ENCODE peak calls at places on chromosome 18, in ten cellular contexts. O is brain microvascular endothelial cell; P is ovary; F is coronary artery; H is A673; G is heart right ventricle; C is endothelial cell of umbilical vein; N is K562; I is naive thymus-derived CD4-positive, alpha-beta T cell; R is neural progenitor cell. E is an unnamed sample.
A peak's percentile ranks its signal among the peaks of the same experiment; 100 is the strongest.

GRCh38 chr18:62505669-62506494 is 16.9 kb upstream of the ZCCHC2 start:
- DNase-seq in O (no peak), P (no peak), F (no peak), H (no peak), G (no peak), C (peak; percentile 66), N (no peak), I (peak; percentile 47), R (no peak), E (no peak)

GRCh38 chr18:39795350-39795749 is 2159.7 kb upstream of the PIK3C3 start:
- DNase-seq in O (no peak), P (no peak), F (no peak), H (no peak), G (no peak), C (no peak), N (no peak), I (no peak), R (no peak), E (peak; percentile 5)

GRCh38 chr18:13217971-13218375 is 587 bp upstream of the LDLRAD4 start:
- DNase-seq in O (no peak), P (no peak), F (peak; percentile 85), H (no peak), G (peak; percentile 53), C (peak; percentile 15), N (no peak), I (peak; percentile 20), R (peak; percentile 49), E (peak; percentile 73)

GRCh38 chr18:2981212-2981728 is 31.7 kb downstream of the LPIN2 start:
- DNase-seq in O (peak; percentile 86), P (no peak), F (no peak), H (peak; percentile 52), G (no peak), C (peak; percentile 95), N (no peak), I (no peak), R (no peak), E (no peak)

GRCh38 chr18:5729983-5730699 is 165.2 kb downstream of the TMEM200C start:
- DNase-seq in O (no peak), P (no peak), F (no peak), H (no peak), G (peak; percentile 29), C (no peak), N (no peak), I (no peak), R (no peak), E (peak; percentile 82)

GRCh38 chr18:55136864-55137263 is 177.6 kb upstream of the CCDC68 start:
- DNase-seq in O (peak; percentile 16), P (no peak), F (no peak), H (no peak), G (no peak), C (peak; percentile 5), N (no peak), I (no peak), R (no peak), E (no peak)

GRCh38 chr18:79692056-79692455 is 12.5 kb downstream of the CTDP1 start:
- DNase-seq in O (no peak), P (no peak), F (no peak), H (no peak), G (no peak), C (no peak), N (no peak), I (no peak), R (no peak), E (no peak)

GRCh38 chr18:47932170-47932569 is 1.7 kb upstream of the SMAD2 start:
- DNase-seq in O (no peak), P (no peak), F (no peak), H (no peak), G (no peak), C (no peak), N (no peak), I (no peak), R (no peak), E (no peak)

GRCh38 chr18:67266246-67266570 is 250.3 kb downstream of the DSEL start:
- DNase-seq in O (peak; percentile 34), P (no peak), F (no peak), H (no peak), G (no peak), C (no peak), N (no peak), I (no peak), R (no peak), E (no peak)

GRCh38 chr18:713135-713490 is 683 bp upstream of the ENOSF1 start:
- DNase-seq in O (no peak), P (peak; percentile 20), F (no peak), H (no peak), G (no peak), C (no peak), N (no peak), I (no peak), R (no peak), E (no peak)

DNA sequence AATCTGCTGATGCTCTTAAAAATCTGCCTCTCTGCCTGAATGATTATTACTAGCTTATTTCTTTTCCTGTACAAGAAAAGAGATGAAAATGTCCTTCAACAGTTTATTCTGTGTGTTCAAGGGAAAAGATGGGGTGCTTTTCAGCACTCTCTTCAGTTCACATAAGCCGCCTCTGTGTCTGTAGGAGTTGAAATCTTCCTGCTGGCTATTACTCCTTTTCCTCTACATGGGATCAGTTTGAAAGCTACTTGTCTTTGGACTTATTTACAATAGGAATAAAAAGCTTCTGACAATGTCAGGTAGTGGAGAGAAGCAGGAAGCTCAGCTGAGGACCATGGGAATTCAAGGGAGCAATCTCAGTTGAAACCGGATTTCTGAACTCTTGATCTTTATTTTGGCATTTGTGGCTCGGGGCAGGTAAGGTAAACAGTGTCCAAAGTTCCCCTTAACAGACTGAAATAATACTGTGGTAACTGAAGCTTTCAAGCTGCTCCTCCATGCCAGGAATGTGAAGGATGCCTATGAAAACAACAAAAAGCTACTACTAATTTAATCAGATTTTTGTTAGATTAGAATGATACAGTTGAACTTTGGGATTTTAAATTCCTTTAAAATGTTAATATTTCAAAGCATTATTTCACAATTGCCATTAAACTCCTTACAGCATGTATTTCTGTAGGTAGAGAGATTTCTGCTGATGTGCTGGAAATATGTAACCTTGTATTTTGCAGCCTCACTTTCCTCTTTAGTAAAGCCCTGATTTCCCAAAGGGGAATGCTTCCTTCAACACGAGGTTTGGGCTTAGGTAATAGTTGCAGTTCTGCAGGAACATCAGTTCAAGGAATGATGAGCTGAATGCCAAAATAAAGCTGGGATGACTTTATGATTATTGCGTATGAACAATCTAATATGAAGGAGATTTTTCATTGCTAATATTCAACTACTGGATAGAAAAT is 43.6 kb downstream of the MAPRE2 start:
- DNase-seq in O (no peak), P (no peak), F (no peak), H (no peak), G (no peak), C (peak; percentile 36), N (no peak), I (no peak), R (no peak), E (no peak)
- H3K27ac ChIP-seq in O (no peak overlapping the region), P (no peak overlapping the region), F (peak overlapping the region; percentile 37), H (no peak overlapping the region), G (peak overlapping the region; percentile 79), C (no peak overlapping the region), N (no peak overlapping the region), I (no peak overlapping the region), R (no peak overlapping the region), E (peak overlapping the region; percentile 75)

DNA sequence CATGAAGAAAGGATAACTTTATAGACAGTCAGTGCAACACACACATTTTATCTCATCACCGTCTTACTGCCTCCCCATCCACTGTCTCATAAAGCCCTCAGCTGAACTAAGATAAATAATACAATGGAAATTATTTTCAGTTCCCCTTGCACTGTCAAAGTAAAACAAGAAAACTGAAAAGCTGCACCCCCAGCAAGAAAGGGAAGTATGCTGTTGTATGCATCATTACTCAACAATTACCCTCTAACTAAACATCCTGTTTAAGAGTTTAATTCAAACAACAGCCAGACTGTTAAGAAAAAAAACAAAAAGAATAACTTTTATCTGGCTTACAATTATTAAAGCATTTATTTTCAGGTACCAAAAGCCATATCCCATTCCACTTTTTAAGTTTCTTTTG is 25.0 kb downstream of the MPPE1 start:
- DNase-seq in O (no peak), P (no peak), F (no peak), H (no peak), G (no peak), C (peak; percentile 6), N (no peak), I (no peak), R (no peak), E (no peak)
- H3K27ac ChIP-seq in O (no peak overlapping the region), P (no peak overlapping the region), F (no peak overlapping the region), H (no peak overlapping the region), G (no peak overlapping the region), C (no peak overlapping the region), N (no peak overlapping the region), I (no peak overlapping the region), R (no peak overlapping the region), E (no peak overlapping the region)

GRCh38 chr18:14922965-14923565 is 175.1 kb downstream of the ANKRD30B start:
- DNase-seq in O (no peak), P (no peak), F (peak; percentile 66), H (no peak), G (no peak), C (no peak), N (no peak), I (no peak), R (no peak), E (no peak)

GRCh38 chr18:14924226-14924625 is 176.3 kb downstream of the ANKRD30B start:
- DNase-seq in O (no peak), P (no peak), F (no peak), H (no peak), G (no peak), C (no peak), N (no peak), I (no peak), R (no peak), E (no peak)

GRCh38 chr18:14920976-14921375 is 173.0 kb downstream of the ANKRD30B start:
- DNase-seq in O (no peak), P (no peak), F (peak; percentile 8), H (no peak), G (no peak), C (no peak), N (no peak), I (no peak), R (no peak), E (no peak)

GRCh38 chr18:14921547-14921946 is 173.6 kb downstream of the ANKRD30B start:
- DNase-seq in O (no peak), P (no peak), F (no peak), H (no peak), G (no peak), C (no peak), N (no peak), I (no peak), R (no peak), E (no peak)

DNA sequence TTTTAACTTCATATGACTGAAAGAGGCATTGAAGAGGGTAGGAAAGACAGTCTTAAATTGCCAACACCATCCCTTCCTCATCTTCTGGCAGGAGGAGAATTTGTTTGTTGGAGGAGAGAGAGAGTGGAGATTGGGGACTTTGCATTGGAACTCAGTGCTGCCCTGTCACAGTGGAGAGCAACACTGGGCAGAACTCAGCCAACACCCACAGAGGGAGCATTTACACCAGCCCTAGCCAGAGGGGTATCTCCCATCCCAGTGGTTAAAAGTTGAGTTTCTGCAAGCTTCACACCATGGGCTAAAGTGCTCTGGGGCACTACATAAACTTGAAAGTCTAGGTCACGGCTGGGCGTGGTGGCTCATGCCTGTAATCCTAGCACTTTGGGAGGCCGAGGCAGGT is 174.1 kb downstream of the ANKRD30B start:
- DNase-seq in O (no peak), P (no peak), F (peak; percentile 19), H (no peak), G (no peak), C (no peak), N (no peak), I (no peak), R (no peak), E (no peak)
- H3K27ac ChIP-seq in O (no peak overlapping the region), P (no peak overlapping the region), F (no peak overlapping the region), H (no peak overlapping the region), G (no peak overlapping the region), C (no peak overlapping the region), N (no peak overlapping the region), I (no peak overlapping the region), R (no peak overlapping the region), E (no peak overlapping the region)

GRCh38 chr18:69085933-69086332 is 288.1 kb downstream of the CCDC102B start:
- DNase-seq in O (no peak), P (no peak), F (no peak), H (no peak), G (no peak), C (no peak), N (no peak), I (no peak), R (no peak), E (no peak)
- H3K27ac ChIP-seq in O (no peak overlapping the region), P (no peak overlapping the region), F (no peak overlapping the region), H (no peak overlapping the region), G (no peak overlapping the region), C (no peak overlapping the region), N (no peak overlapping the region), I (no peak overlapping the region), R (no peak overlapping the region), E (no peak overlapping the region)